ENCODE peak calls at places on chromosomes 11 and 22, in five cellular contexts. B is NCI-H2029; Y is activated naive CD4-positive, alpha-beta T cell treated with Interleukin-2 at 50 U/mL for 16 hours; L is heart right ventricle; U is activated effector memory CD4-positive, alpha-beta T cell treated with anti-CD3 and anti-CD28 coated beads, Interleukin-2, amount 50 U/mL, for 16 hours. A is an unnamed sample.

GRCh38 chr22:36332623-36333331 is 55.0 kb downstream of the MYH9 start:
- DNase-seq in Y (peak), U (peak), L (no peak), B (peak), A (peak)

GRCh38 chr22:48647606-48648515 is 1179.8 kb downstream of the BRD1 start:
- DNase-seq in L (peak), U (no peak), B (no peak), Y (no peak), A (no peak)

GRCh38 chr22:19689408-19689807 is 24.9 kb upstream of the SEPTIN5 start:
- DNase-seq in L (no peak), U (peak), B (no peak), Y (no peak), A (no peak)

GRCh38 chr22:28498044-28498443 is 181.6 kb downstream of the TTC28 start:
- DNase-seq in Y (no peak), L (no peak), B (no peak), U (no peak), A (no peak)

GRCh38 chr11:87035976-87036583 is 1.7 kb upstream of the TMEM135 start:
- DNase-seq in Y (no peak), L (no peak), B (no peak), U (no peak), A (no peak)

GRCh38 chr11:68939583-68940555 is 36.2 kb downstream of the IGHMBP2 start:
- DNase-seq in U (no peak), L (no peak), B (no peak), Y (no peak), A (no peak)

GRCh38 chr22:40541300-40541699 is 95.2 kb downstream of the MRTFA start:
- DNase-seq in B (no peak), U (no peak), L (no peak), Y (no peak), A (peak)

GRCh38 chr11:78365381-78365792 is 52.2 kb downstream of the GAB2 start:
- DNase-seq in U (no peak), B (no peak), Y (no peak), L (no peak), A (no peak)

GRCh38 chr22:48954781-48955311 is 872.8 kb downstream of the BRD1 start:
- DNase-seq in B (no peak), Y (no peak), U (no peak), L (no peak), A (peak)

GRCh38 chr11:122628691-122629555 is 26.6 kb upstream of the UBASH3B start:
- DNase-seq in L (peak), B (peak), Y (peak), U (peak), A (peak)

GRCh38 chr11:123740787-123741158 is 687 bp downstream of the ZNF202 start:
- DNase-seq in L (no peak), Y (no peak), U (no peak), B (no peak), A (no peak)

GRCh38 chr22:46613606-46613997 is 6.6 kb upstream of the GRAMD4 start:
- DNase-seq in L (no peak), B (no peak), U (peak), Y (peak), A (no peak)

GRCh38 chr11:65906602-65907001 is 6.4 kb upstream of the FOSL1 start:
- DNase-seq in L (no peak), B (no peak), Y (no peak), U (no peak), A (no peak)

GRCh38 chr11:64713781-64714363 is 9.1 kb downstream of the NRXN2 start:
- DNase-seq in B (no peak), Y (no peak), U (no peak), L (no peak), A (no peak)

GRCh38 chr11:985435-985834 is 51.1 kb downstream of the MUC6 start:
- DNase-seq in Y (no peak), B (no peak), U (no peak), L (no peak), A (no peak)

GRCh38 chr22:38077595-38077994 is 6.4 kb downstream of the SLC16A8 start:
- DNase-seq in Y (no peak), B (no peak), L (no peak), U (no peak), A (no peak)

GRCh38 chr11:73257342-73258103 is 14.6 kb upstream of the P2RY6 start:
- DNase-seq in L (peak), Y (no peak), U (peak), B (no peak), A (no peak)

GRCh38 chr11:92967178-92967577 is 2.3 kb upstream of the MTNR1B start:
- DNase-seq in Y (no peak), U (no peak), B (no peak), L (no peak), A (no peak)

GRCh38 chr22:18042685-18043084 is 18.3 kb upstream of the MICAL3 start:
- DNase-seq in U (no peak), B (no peak), L (no peak), Y (no peak), A (no peak)

GRCh38 chr11:15106201-15106965 is 8.3 kb upstream of the INSC start:
- DNase-seq in L (no peak), U (no peak), B (no peak), Y (no peak), A (no peak)

GRCh38 chr11:1870721-1871466 is 18.0 kb downstream of the LSP1 start:
- DNase-seq in Y (peak), B (no peak), U (peak), L (peak), A (peak)

GRCh38 chr22:28911777-28912669 is 28.7 kb downstream of the ZNRF3 start:
- DNase-seq in Y (no peak), L (no peak), B (no peak), U (no peak), A (no peak)

GRCh38 chr11:63710476-63711217 is 29.3 kb downstream of the RTN3 start:
- DNase-seq in Y (no peak), L (no peak), U (no peak), B (no peak), A (no peak)

GRCh38 chr22:47205081-47205491 is 442.6 kb downstream of the TBC1D22A start:
- DNase-seq in L (no peak), B (no peak), U (peak), Y (no peak), A (peak)

GRCh38 chr11:36605221-36606216 is 7.5 kb upstream of the RAG2 start:
- DNase-seq in B (no peak), L (no peak), Y (no peak), U (no peak), A (no peak)

GRCh38 chr11:65489706-65490310 is 9.0 kb upstream of the MALAT1 start:
- DNase-seq in Y (no peak), L (peak), B (no peak), U (peak), A (no peak)

GRCh38 chr11:11378184-11378940 is 25.3 kb upstream of the CSNK2A3 start:
- DNase-seq in B (no peak), U (no peak), Y (no peak), L (no peak), A (no peak)

GRCh38 chr11:107970049-107970448 is 38.6 kb upstream of the CUL5 start:
- DNase-seq in U (no peak), L (no peak), B (no peak), Y (no peak), A (no peak)

GRCh38 chr22:31229402-31230140 is 17.5 kb downstream of the LIMK2 start:
- DNase-seq in Y (no peak), L (no peak), U (no peak), B (peak), A (no peak)

GRCh38 chr11:9493492-9493891 is 32.7 kb downstream of the ZNF143 start:
- DNase-seq in B (no peak), U (no peak), Y (no peak), L (no peak), A (no peak)

GRCh38 chr22:49435596-49435995 is 392.1 kb downstream of the BRD1 start:
- DNase-seq in U (no peak), L (no peak), B (no peak), Y (no peak), A (no peak)

GRCh38 chr22:48275412-48275811 is 1513.0 kb downstream of the TBC1D22A start:
- DNase-seq in U (peak), L (no peak), Y (no peak), B (no peak), A (no peak)

A was measured in activated CD4-positive, alpha-beta memory T cell treated with anti-CD3 and anti-CD28 coated beads, Interleukin-2, amount 10 ng/mL, durations not matched to agents 7 days and 5 days.